ENCODE peak calls at places on chromosomes 1 and 21, in four cellular contexts. V is GM12878, X is K562, R is HepG2. M is an unnamed sample.

GRCh38 chr1:193183019-193183643 is 3.3 kb downstream of the B3GALT2 start:
- DNase-seq in V (no peak), X (peak; percentile 63), R (peak; percentile 39), M (no peak)

GRCh38 chr21:18265955-18266354 is 21.3 kb downstream of the CHODL start:
- DNase-seq in V (no peak), X (no peak), R (no peak), M (no peak)

GRCh38 chr1:99766378-99766800 is at the start of gene FRRS1:
- DNase-seq in V (peak; percentile 85), X (peak; percentile 94), R (peak; percentile 66), M (peak; percentile 48)

GRCh38 chr1:56834137-56834900 is 15.1 kb upstream of the FYB2 start:
- DNase-seq in V (no peak), X (no peak), R (no peak), M (no peak)

GRCh38 chr1:172545349-172546004 is 12.5 kb downstream of the SUCO start:
- DNase-seq in V (peak; percentile 32), X (no peak), R (no peak), M (no peak)

GRCh38 chr1:54215578-54215977 is 15.6 kb downstream of the MRPL37 start:
- DNase-seq in V (no peak), X (peak; percentile 45), R (no peak), M (no peak)

GRCh38 chr1:31762726-31763670 is 1.1 kb downstream of the ADGRB2 start:
- DNase-seq in V (no peak), X (peak; percentile 44), R (peak; percentile 28), M (peak; percentile 88)

GRCh38 chr1:15205586-15206346 is 41.3 kb upstream of the FHAD1 start:
- DNase-seq in V (no peak), X (no peak), R (no peak), M (no peak)

GRCh38 chr1:18922319-18922726 is 20.0 kb upstream of the ALDH4A1 start:
- DNase-seq in V (no peak), X (no peak), R (peak; percentile 45), M (no peak)

GRCh38 chr1:42825058-42825851 is 8.1 kb upstream of the SVBP start:
- DNase-seq in V (no peak), X (peak; percentile 94), R (no peak), M (no peak)

GRCh38 chr1:24771574-24771973 is 26.3 kb downstream of the CLIC4 start:
- DNase-seq in V (no peak), X (no peak), R (no peak), M (no peak)

GRCh38 chr1:240027059-240027462 is 64.6 kb upstream of the FMN2 start:
- DNase-seq in V (no peak), X (peak; percentile 32), R (peak; percentile 9), M (peak; percentile 52)

DNA sequence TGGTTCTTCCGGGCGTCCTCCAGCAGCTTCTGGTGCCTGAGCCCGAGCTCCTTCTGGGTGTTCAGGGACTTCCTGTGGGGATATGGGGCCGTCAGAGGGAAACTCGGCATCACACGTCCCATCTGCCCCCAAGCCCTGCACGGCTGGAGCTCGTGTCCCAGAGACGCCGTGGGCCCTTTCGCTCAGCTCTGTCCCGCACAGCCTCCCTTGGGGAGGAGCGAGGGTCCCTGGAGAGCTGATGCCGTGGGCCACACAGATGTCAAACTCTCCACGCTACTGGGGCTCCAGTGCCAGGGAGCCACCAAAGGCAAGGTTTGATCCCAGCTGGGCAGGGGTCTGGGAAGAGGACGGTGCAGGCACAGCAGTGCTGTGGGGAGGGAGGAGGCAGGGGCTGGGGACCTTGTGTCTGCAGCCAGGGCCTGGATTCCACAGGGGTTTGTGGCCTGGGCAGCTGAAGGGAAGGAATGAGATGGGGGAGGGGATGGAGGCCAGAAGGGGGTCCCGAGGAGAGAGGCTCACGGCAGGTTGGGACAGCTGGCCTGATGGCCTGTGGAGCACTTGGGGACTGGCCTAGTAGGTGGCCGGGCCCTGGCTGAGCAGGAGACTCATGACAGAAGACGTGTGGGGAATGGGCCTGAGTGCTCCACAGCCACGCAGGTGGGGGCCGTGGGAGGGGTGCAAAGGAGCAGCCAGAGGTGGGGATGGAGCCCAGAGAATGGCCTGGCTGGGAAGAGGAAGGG is 30.4 kb downstream of the CFAP74 start:
- DNase-seq in V (no peak), X (no peak), R (no peak), M (no peak)
- TF ChIP-seq CREM in V (no peak), X (no peak), R (no peak), M (no peak)

DNA sequence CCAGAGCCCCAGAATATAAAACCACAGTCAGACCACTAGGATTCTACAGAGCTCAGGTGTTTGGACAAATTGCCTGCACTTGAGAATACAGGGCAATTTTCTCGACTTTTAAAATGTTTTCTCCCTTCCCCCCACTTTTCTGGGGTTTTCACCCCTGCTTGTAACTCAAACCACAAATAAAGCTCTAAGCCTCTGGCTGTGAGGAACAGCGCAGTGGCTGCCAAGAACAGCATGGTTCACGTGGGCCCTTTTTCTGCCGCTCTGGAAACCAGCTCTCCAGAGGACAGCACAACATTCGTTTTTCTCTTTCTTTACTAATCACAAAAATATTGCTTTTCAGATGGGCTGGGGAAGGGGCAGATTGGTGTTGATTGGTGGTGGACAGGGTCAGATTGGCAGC is 102.2 kb upstream of the JUN start:
- DNase-seq in V (no peak), X (no peak), R (no peak), M (no peak)
- TF ChIP-seq ATF3 in V (no peak), X (no peak), R (no peak), M (no peak)

GRCh38 chr1:1048765-1049164 is 25.3 kb downstream of the RNF223 start:
- DNase-seq in V (no peak), X (no peak), R (no peak), M (no peak)

GRCh38 chr1:1047963-1048362 is 26.1 kb downstream of the RNF223 start:
- DNase-seq in V (no peak), X (no peak), R (no peak), M (no peak)

GRCh38 chr1:1050577-1051052 is 23.5 kb downstream of the RNF223 start:
- DNase-seq in V (no peak), X (no peak), R (no peak), M (no peak)

GRCh38 chr1:1051127-1051810 is 22.8 kb downstream of the RNF223 start:
- DNase-seq in V (no peak), X (no peak), R (no peak), M (no peak)

GRCh38 chr1:1049318-1050165 is 24.6 kb downstream of the RNF223 start:
- DNase-seq in V (no peak), X (no peak), R (no peak), M (no peak)
- TF ChIP-seq CTCF in V (no peak), X (no peak), R (no peak), M (no peak)

GRCh38 chr1:237013608-237014007 is 9.4 kb upstream of the MT1HL1 start:
- DNase-seq in V (no peak), X (no peak), R (no peak), M (no peak)

GRCh38 chr1:237012361-237012760 is 8.1 kb upstream of the MT1HL1 start:
- DNase-seq in V (no peak), X (no peak), R (no peak), M (no peak)

GRCh38 chr1:237016626-237017025 is 12.4 kb upstream of the MT1HL1 start:
- DNase-seq in V (no peak), X (no peak), R (no peak), M (no peak)

GRCh38 chr1:237011432-237011831 is 7.2 kb upstream of the MT1HL1 start:
- DNase-seq in V (no peak), X (no peak), R (no peak), M (no peak)

DNA sequence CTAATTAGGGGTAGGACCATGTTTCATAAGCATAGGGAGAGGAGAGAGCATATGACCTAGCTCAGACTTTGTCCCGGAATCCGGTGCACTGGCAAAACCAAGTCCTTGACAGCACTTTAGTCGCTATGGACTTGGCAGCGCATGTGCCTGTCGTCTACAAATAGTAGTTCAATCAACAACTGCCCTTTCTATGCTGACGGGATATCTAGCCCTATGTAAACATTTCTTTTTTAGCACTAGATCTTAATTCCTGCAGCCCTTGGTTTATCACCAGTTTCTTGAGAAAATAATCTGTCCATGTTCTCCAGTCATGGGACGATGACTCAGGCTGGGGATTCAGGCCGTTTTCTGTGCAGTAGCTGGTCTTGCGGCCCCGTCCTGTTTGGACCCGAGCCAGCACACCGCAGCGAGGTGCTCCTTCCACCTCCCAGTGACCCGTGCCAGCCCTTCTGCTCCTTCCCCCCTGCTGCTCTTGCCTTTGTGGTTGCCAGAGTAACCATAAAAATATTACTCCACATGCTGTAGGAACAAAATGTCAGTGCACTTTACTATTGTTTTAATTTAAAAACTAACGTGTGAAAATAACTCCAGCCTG is 8.6 kb upstream of the MT1HL1 start:
- DNase-seq in V (no peak), X (peak; percentile 86), R (peak; percentile 4), M (no peak)
- TF ChIP-seq CREM in V (no peak), X (no peak), R (no peak), M (no peak)

GRCh38 chr1:117783586-117784396 is 145.6 kb downstream of the GDAP2 start:
- DNase-seq in V (no peak), X (no peak), R (no peak), M (no peak)
- TF ChIP-seq ATF3 in V (no peak), X (no peak), R (no peak), M (no peak)

DNA sequence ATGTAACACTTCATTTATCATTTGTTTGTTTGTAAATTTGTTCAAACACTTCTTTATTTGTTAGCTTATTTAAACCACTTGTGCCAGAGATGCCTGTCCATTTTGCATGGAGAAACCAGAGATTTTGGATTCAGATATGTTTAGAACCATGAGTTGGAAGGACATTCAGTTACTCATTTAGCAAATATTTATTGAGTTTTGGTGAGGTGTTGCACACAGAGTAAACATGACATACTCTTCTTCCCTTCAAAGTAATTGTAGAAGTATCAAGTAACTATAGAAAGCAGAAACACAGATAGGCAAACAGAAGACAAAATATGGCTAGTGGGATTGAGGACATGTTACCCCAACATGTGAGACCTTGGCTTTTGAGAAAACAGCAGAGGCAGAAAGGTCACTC is 136.8 kb upstream of the USP25 start:
- DNase-seq in V (no peak), X (no peak), R (no peak), M (no peak)
- TF ChIP-seq CTCF in V (no peak), X (no peak), R (no peak), M (no peak)